ENCODE peak calls at places on chromosome X, in eight cellular contexts. One of them, this sample, is unnamed.

GRCh38 chrX:109911046-109911445 is 91.9 kb upstream of the TMEM164 start:
- DNase-seq in choroid plexus epithelial cell: no peak
- DNase-seq in lung: no peak
- DNase-seq in NCI-H2029 treated with DMSO at 0.1 percent for 48 hours: no peak
- DNase-seq in fibroblast of lung: no peak
- DNase-seq in COLO829: no peak
- DNase-seq in retina: no peak
- DNase-seq in keratinocyte: no peak
- DNase-seq in this sample: no peak

GRCh38 chrX:113929004-113929403 is 654.9 kb upstream of the HTR2C start:
- DNase-seq in choroid plexus epithelial cell: peak; percentile 25
- DNase-seq in lung: peak; percentile 39
- DNase-seq in COLO829: peak; percentile 13
- DNase-seq in fibroblast of lung: peak; percentile 20
- DNase-seq in keratinocyte: peak; percentile 4
- DNase-seq in NCI-H2029 treated with DMSO at 0.1 percent for 48 hours: no peak
- DNase-seq in retina: no peak
- DNase-seq in this sample: peak; percentile 45

GRCh38 chrX:51487960-51488267 is 8.5 kb downstream of the NUDT11 start:
- DNase-seq in retina: peak; percentile 8
- DNase-seq in fibroblast of lung: no peak
- DNase-seq in COLO829: no peak
- DNase-seq in choroid plexus epithelial cell: peak; percentile 13
- DNase-seq in lung: no peak
- DNase-seq in NCI-H2029 treated with DMSO at 0.1 percent for 48 hours: no peak
- DNase-seq in keratinocyte: no peak
- DNase-seq in this sample: no peak

GRCh38 chrX:48893556-48894348 is 3.8 kb downstream of the TIMM17B start:
- DNase-seq in lung: no peak
- DNase-seq in retina: no peak
- DNase-seq in COLO829: no peak
- DNase-seq in keratinocyte: no peak
- DNase-seq in NCI-H2029 treated with DMSO at 0.1 percent for 48 hours: no peak
- DNase-seq in choroid plexus epithelial cell: no peak
- DNase-seq in fibroblast of lung: no peak
- DNase-seq in this sample: no peak

GRCh38 chrX:83510466-83511181 is 2.5 kb downstream of the POU3F4 start:
- DNase-seq in retina: peak; percentile 51
- DNase-seq in NCI-H2029 treated with DMSO at 0.1 percent for 48 hours: no peak
- DNase-seq in COLO829: no peak
- DNase-seq in keratinocyte: no peak
- DNase-seq in choroid plexus epithelial cell: no peak
- DNase-seq in lung: no peak
- DNase-seq in fibroblast of lung: no peak
- DNase-seq in this sample: no peak

GRCh38 chrX:9055354-9055753 is 21.4 kb upstream of the FAM9B start:
- DNase-seq in retina: no peak
- DNase-seq in keratinocyte: no peak
- DNase-seq in fibroblast of lung: no peak
- DNase-seq in NCI-H2029 treated with DMSO at 0.1 percent for 48 hours: no peak
- DNase-seq in COLO829: no peak
- DNase-seq in choroid plexus epithelial cell: no peak
- DNase-seq in lung: no peak
- DNase-seq in this sample: no peak

GRCh38 chrX:41490446-41490845 is 43.3 kb downstream of the NYX start:
- DNase-seq in NCI-H2029 treated with DMSO at 0.1 percent for 48 hours: no peak
- DNase-seq in choroid plexus epithelial cell: no peak
- DNase-seq in COLO829: no peak
- DNase-seq in lung: no peak
- DNase-seq in fibroblast of lung: no peak
- DNase-seq in retina: no peak
- DNase-seq in keratinocyte: no peak
- DNase-seq in this sample: no peak

GRCh38 chrX:17242470-17242869 is 132.5 kb upstream of the NHS start:
- DNase-seq in fibroblast of lung: peak; percentile 36
- DNase-seq in choroid plexus epithelial cell: peak; percentile 67
- DNase-seq in lung: peak; percentile 31
- DNase-seq in NCI-H2029 treated with DMSO at 0.1 percent for 48 hours: peak; percentile 10
- DNase-seq in retina: peak; percentile 58
- DNase-seq in COLO829: no peak
- DNase-seq in keratinocyte: no peak
- DNase-seq in this sample: peak; percentile 42

GRCh38 chrX:150623583-150623982 is 55.2 kb downstream of the MTM1 start:
- DNase-seq in NCI-H2029 treated with DMSO at 0.1 percent for 48 hours: no peak
- DNase-seq in retina: no peak
- DNase-seq in keratinocyte: no peak
- DNase-seq in choroid plexus epithelial cell: no peak
- DNase-seq in COLO829: no peak
- DNase-seq in fibroblast of lung: no peak
- DNase-seq in lung: no peak
- DNase-seq in this sample: no peak

GRCh38 chrX:22090181-22090580 is 58.1 kb downstream of the PHEX start:
- DNase-seq in retina: no peak
- DNase-seq in choroid plexus epithelial cell: peak; percentile 89
- DNase-seq in COLO829: no peak
- DNase-seq in fibroblast of lung: peak; percentile 73
- DNase-seq in keratinocyte: no peak
- DNase-seq in NCI-H2029 treated with DMSO at 0.1 percent for 48 hours: no peak
- DNase-seq in lung: no peak
- DNase-seq in this sample: no peak

GRCh38 chrX:153925387-153925738 is 701 bp downstream of the ARHGAP4 start:
- DNase-seq in COLO829: no peak
- DNase-seq in lung: no peak
- DNase-seq in retina: no peak
- DNase-seq in fibroblast of lung: no peak
- DNase-seq in NCI-H2029 treated with DMSO at 0.1 percent for 48 hours: no peak
- DNase-seq in choroid plexus epithelial cell: no peak
- DNase-seq in keratinocyte: no peak
- DNase-seq in this sample: no peak

GRCh38 chrX:133985164-133986007 is at the start of gene GPC3:
- DNase-seq in fibroblast of lung: peak; percentile 2
- DNase-seq in COLO829: peak; percentile 34
- DNase-seq in retina: peak; percentile 76
- DNase-seq in choroid plexus epithelial cell: peak; percentile 20
- DNase-seq in lung: no peak
- DNase-seq in keratinocyte: no peak
- DNase-seq in NCI-H2029 treated with DMSO at 0.1 percent for 48 hours: no peak
- DNase-seq in this sample: no peak

GRCh38 chrX:109535578-109535977 is 1.1 kb upstream of the NXT2 start:
- DNase-seq in retina: no peak
- DNase-seq in lung: no peak
- DNase-seq in keratinocyte: no peak
- DNase-seq in COLO829: no peak
- DNase-seq in choroid plexus epithelial cell: no peak
- DNase-seq in NCI-H2029 treated with DMSO at 0.1 percent for 48 hours: no peak
- DNase-seq in fibroblast of lung: no peak
- DNase-seq in this sample: no peak

GRCh38 chrX:34300871-34301270 is 168.8 kb upstream of the FAM47A start:
- DNase-seq in choroid plexus epithelial cell: peak; percentile 72
- DNase-seq in lung: no peak
- DNase-seq in COLO829: peak; percentile 12
- DNase-seq in fibroblast of lung: peak; percentile 6
- DNase-seq in retina: peak; percentile 16
- DNase-seq in NCI-H2029 treated with DMSO at 0.1 percent for 48 hours: no peak
- DNase-seq in keratinocyte: peak; percentile 15
- DNase-seq in this sample: peak; percentile 2

GRCh38 chrX:69060631-69061408 is 104.4 kb downstream of the PJA1 start:
- DNase-seq in retina: peak; percentile 51
- DNase-seq in COLO829: no peak
- DNase-seq in fibroblast of lung: peak; percentile 23
- DNase-seq in choroid plexus epithelial cell: peak; percentile 55
- DNase-seq in lung: peak; percentile 29
- DNase-seq in NCI-H2029 treated with DMSO at 0.1 percent for 48 hours: no peak
- DNase-seq in keratinocyte: no peak
- DNase-seq in this sample: no peak

GRCh38 chrX:2933125-2933900 is 4.2 kb upstream of the ARSD start:
- DNase-seq in choroid plexus epithelial cell: no peak
- DNase-seq in retina: no peak
- DNase-seq in COLO829: no peak
- DNase-seq in fibroblast of lung: no peak
- DNase-seq in NCI-H2029 treated with DMSO at 0.1 percent for 48 hours: no peak
- DNase-seq in keratinocyte: no peak
- DNase-seq in lung: no peak
- DNase-seq in this sample: no peak

GRCh38 chrX:102958794-102959193 is 21.7 kb downstream of the RAB40AL start:
- DNase-seq in choroid plexus epithelial cell: peak; percentile 16
- DNase-seq in fibroblast of lung: peak; percentile 13
- DNase-seq in keratinocyte: no peak
- DNase-seq in retina: no peak
- DNase-seq in lung: no peak
- DNase-seq in COLO829: no peak
- DNase-seq in NCI-H2029 treated with DMSO at 0.1 percent for 48 hours: peak; percentile 31
- DNase-seq in this sample: no peak

GRCh38 chrX:13252726-13253125 is 67.1 kb downstream of the ATXN3L start:
- DNase-seq in choroid plexus epithelial cell: no peak
- DNase-seq in retina: no peak
- DNase-seq in COLO829: no peak
- DNase-seq in NCI-H2029 treated with DMSO at 0.1 percent for 48 hours: no peak
- DNase-seq in lung: no peak
- DNase-seq in fibroblast of lung: peak; percentile 47
- DNase-seq in keratinocyte: no peak
- DNase-seq in this sample: no peak

GRCh38 chrX:136708348-136708747 is 60.4 kb downstream of the CD40LG start:
- DNase-seq in COLO829: no peak
- DNase-seq in fibroblast of lung: no peak
- DNase-seq in keratinocyte: no peak
- DNase-seq in lung: no peak
- DNase-seq in NCI-H2029 treated with DMSO at 0.1 percent for 48 hours: no peak
- DNase-seq in choroid plexus epithelial cell: peak; percentile 43
- DNase-seq in retina: no peak
- DNase-seq in this sample: no peak

This sample was measured in neuronal stem cell.